ENCODE peak calls at places on chromosomes 3 and 15, in ten cellular contexts. One of them, this sample, is unnamed.

GRCh38 chr3:107431048-107431297 is 53.7 kb downstream of the CCDC54 start:
- DNase-seq in mammary epithelial cell: peak
- DNase-seq in A549: no peak
- DNase-seq in K562: no peak
- DNase-seq in astrocyte of the spinal cord: no peak
- DNase-seq in RWPE1: no peak
- DNase-seq in AG04450: no peak
- DNase-seq in HFF-Myc: no peak
- DNase-seq in fibroblast of mammary gland: no peak
- DNase-seq in neural crest cell: no peak
- DNase-seq in this sample: peak

GRCh38 chr3:105745046-105745445 is 123.8 kb downstream of the CBLB start:
- DNase-seq in HFF-Myc: no peak
- DNase-seq in RWPE1: no peak
- DNase-seq in astrocyte of the spinal cord: no peak
- DNase-seq in K562: no peak
- DNase-seq in mammary epithelial cell: no peak
- DNase-seq in neural crest cell: no peak
- DNase-seq in fibroblast of mammary gland: no peak
- DNase-seq in A549: no peak
- DNase-seq in AG04450: no peak
- DNase-seq in this sample: no peak

GRCh38 chr3:13518516-13519351 is 30.2 kb upstream of the FBLN2 start:
- DNase-seq in A549: no peak
- DNase-seq in K562: no peak
- DNase-seq in astrocyte of the spinal cord: peak
- DNase-seq in RWPE1: no peak
- DNase-seq in HFF-Myc: no peak
- DNase-seq in mammary epithelial cell: no peak
- DNase-seq in neural crest cell: no peak
- DNase-seq in fibroblast of mammary gland: no peak
- DNase-seq in AG04450: no peak
- DNase-seq in this sample: no peak

GRCh38 chr3:36763850-36764703 is at the start of gene DCLK3:
- DNase-seq in fibroblast of mammary gland: no peak
- DNase-seq in RWPE1: no peak
- DNase-seq in K562: no peak
- DNase-seq in HFF-Myc: no peak
- DNase-seq in A549: no peak
- DNase-seq in neural crest cell: peak
- DNase-seq in astrocyte of the spinal cord: no peak
- DNase-seq in mammary epithelial cell: no peak
- DNase-seq in AG04450: no peak
- DNase-seq in this sample: peak

GRCh38 chr3:101036213-101036618 is 43.0 kb upstream of the ABI3BP start:
- DNase-seq in HFF-Myc: peak
- DNase-seq in astrocyte of the spinal cord: peak
- DNase-seq in A549: peak
- DNase-seq in mammary epithelial cell: peak
- DNase-seq in K562: no peak
- DNase-seq in RWPE1: peak
- DNase-seq in fibroblast of mammary gland: peak
- DNase-seq in neural crest cell: no peak
- DNase-seq in AG04450: peak
- DNase-seq in this sample: no peak

GRCh38 chr3:110579841-110580550 is 491.6 kb upstream of the NECTIN3 start:
- DNase-seq in mammary epithelial cell: no peak
- DNase-seq in K562: no peak
- DNase-seq in AG04450: no peak
- DNase-seq in RWPE1: no peak
- DNase-seq in A549: no peak
- DNase-seq in fibroblast of mammary gland: peak
- DNase-seq in neural crest cell: no peak
- DNase-seq in astrocyte of the spinal cord: peak
- DNase-seq in HFF-Myc: no peak
- DNase-seq in this sample: no peak

GRCh38 chr3:73868688-73869315 is 244.1 kb upstream of the PDZRN3 start:
- DNase-seq in RWPE1: peak
- DNase-seq in AG04450: peak
- DNase-seq in A549: peak
- DNase-seq in K562: no peak
- DNase-seq in mammary epithelial cell: peak
- DNase-seq in HFF-Myc: peak
- DNase-seq in fibroblast of mammary gland: peak
- DNase-seq in astrocyte of the spinal cord: peak
- DNase-seq in neural crest cell: peak
- DNase-seq in this sample: peak

GRCh38 chr3:13420817-13421755 is 964 bp upstream of the NUP210 start:
- DNase-seq in A549: no peak
- DNase-seq in AG04450: no peak
- DNase-seq in astrocyte of the spinal cord: no peak
- DNase-seq in RWPE1: no peak
- DNase-seq in neural crest cell: no peak
- DNase-seq in fibroblast of mammary gland: no peak
- DNase-seq in K562: peak
- DNase-seq in HFF-Myc: no peak
- DNase-seq in mammary epithelial cell: no peak
- DNase-seq in this sample: peak

GRCh38 chr3:60081381-60082095 is 1031.7 kb upstream of the CFAP20DC start:
- DNase-seq in RWPE1: no peak
- DNase-seq in A549: no peak
- DNase-seq in fibroblast of mammary gland: no peak
- DNase-seq in mammary epithelial cell: no peak
- DNase-seq in HFF-Myc: no peak
- DNase-seq in AG04450: no peak
- DNase-seq in K562: no peak
- DNase-seq in neural crest cell: no peak
- DNase-seq in astrocyte of the spinal cord: no peak
- DNase-seq in this sample: no peak

GRCh38 chr3:4376499-4376898 is 73.3 kb downstream of the SETMAR start:
- DNase-seq in K562: no peak
- DNase-seq in neural crest cell: no peak
- DNase-seq in A549: no peak
- DNase-seq in RWPE1: no peak
- DNase-seq in fibroblast of mammary gland: peak
- DNase-seq in HFF-Myc: no peak
- DNase-seq in AG04450: no peak
- DNase-seq in mammary epithelial cell: peak
- DNase-seq in astrocyte of the spinal cord: no peak
- DNase-seq in this sample: no peak

GRCh38 chr15:43095708-43096347 is 10.0 kb downstream of the UBR1 start:
- DNase-seq in mammary epithelial cell: peak
- DNase-seq in HFF-Myc: no peak
- DNase-seq in astrocyte of the spinal cord: peak
- DNase-seq in neural crest cell: no peak
- DNase-seq in RWPE1: no peak
- DNase-seq in K562: no peak
- DNase-seq in fibroblast of mammary gland: peak
- DNase-seq in AG04450: no peak
- DNase-seq in A549: no peak
- DNase-seq in this sample: no peak

GRCh38 chr3:111303760-111304159 is 232.1 kb downstream of the NECTIN3 start:
- DNase-seq in RWPE1: no peak
- DNase-seq in K562: no peak
- DNase-seq in neural crest cell: no peak
- DNase-seq in HFF-Myc: no peak
- DNase-seq in mammary epithelial cell: peak
- DNase-seq in A549: no peak
- DNase-seq in astrocyte of the spinal cord: peak
- DNase-seq in fibroblast of mammary gland: peak
- DNase-seq in AG04450: no peak
- DNase-seq in this sample: no peak

GRCh38 chr3:170178631-170179030 is 2.9 kb downstream of the PHC3 start:
- DNase-seq in A549: no peak
- DNase-seq in neural crest cell: no peak
- DNase-seq in AG04450: no peak
- DNase-seq in HFF-Myc: no peak
- DNase-seq in mammary epithelial cell: no peak
- DNase-seq in fibroblast of mammary gland: no peak
- DNase-seq in RWPE1: no peak
- DNase-seq in K562: no peak
- DNase-seq in astrocyte of the spinal cord: no peak
- DNase-seq in this sample: peak

GRCh38 chr3:170179444-170179843 is 2.1 kb downstream of the PHC3 start:
- DNase-seq in neural crest cell: no peak
- DNase-seq in astrocyte of the spinal cord: no peak
- DNase-seq in mammary epithelial cell: no peak
- DNase-seq in HFF-Myc: no peak
- DNase-seq in fibroblast of mammary gland: no peak
- DNase-seq in AG04450: no peak
- DNase-seq in RWPE1: no peak
- DNase-seq in A549: no peak
- DNase-seq in K562: no peak
- DNase-seq in this sample: no peak

GRCh38 chr3:170180107-170180951 is 1.2 kb downstream of the PHC3 start:
- DNase-seq in HFF-Myc: no peak
- DNase-seq in RWPE1: peak
- DNase-seq in astrocyte of the spinal cord: peak
- DNase-seq in A549: peak
- DNase-seq in fibroblast of mammary gland: peak
- DNase-seq in K562: no peak
- DNase-seq in AG04450: no peak
- DNase-seq in neural crest cell: no peak
- DNase-seq in mammary epithelial cell: peak
- DNase-seq in this sample: peak

DNA sequence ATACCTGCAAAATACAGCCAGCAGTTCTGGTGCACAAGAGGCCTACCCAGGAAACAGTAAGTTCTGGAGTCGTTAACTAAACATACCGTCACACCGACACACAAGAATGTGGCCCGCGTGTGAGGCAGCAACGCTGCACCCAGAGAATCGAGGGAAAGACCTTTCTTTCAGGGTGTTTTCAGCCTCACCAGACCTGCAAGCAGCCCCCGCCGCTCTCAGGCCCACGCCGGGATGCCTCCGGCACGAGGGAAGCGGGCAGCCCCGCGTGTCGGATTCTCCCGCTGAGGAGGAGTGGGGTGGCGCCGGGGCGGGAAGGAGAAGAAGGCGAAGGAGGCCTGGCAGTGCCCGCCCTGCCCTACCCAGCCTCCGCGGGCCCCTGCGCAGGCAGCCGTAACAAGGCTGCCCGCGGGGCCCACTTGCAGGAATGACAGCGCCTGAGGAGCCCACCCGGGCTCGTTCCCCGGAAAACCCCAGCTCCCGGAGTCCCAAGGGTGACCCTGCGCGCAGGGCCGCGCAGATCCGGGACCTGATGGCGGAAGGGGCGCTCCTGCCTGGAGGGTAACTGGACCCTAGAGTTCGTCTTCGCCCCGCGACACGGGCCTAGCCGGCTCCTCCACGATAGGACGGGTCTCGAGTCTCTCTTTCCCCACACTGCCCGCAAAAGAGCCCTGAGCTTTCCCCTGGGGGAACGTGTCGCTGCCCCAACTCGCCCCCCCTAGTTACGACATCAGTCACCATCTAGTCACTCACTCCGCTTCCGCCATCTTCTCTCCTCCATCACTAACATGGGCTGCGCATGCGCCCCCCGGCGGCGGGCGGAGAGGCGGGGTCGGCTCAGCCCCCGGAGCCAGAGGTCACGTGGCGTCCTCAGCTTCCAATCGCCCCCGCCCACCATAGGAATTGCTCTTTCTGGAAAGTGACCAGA is at the start of gene PHC3:
- DNase-seq in HFF-Myc: peak
- DNase-seq in mammary epithelial cell: peak
- DNase-seq in K562: peak
- DNase-seq in A549: peak
- DNase-seq in AG04450: peak
- DNase-seq in astrocyte of the spinal cord: peak
- DNase-seq in neural crest cell: peak
- DNase-seq in fibroblast of mammary gland: peak
- DNase-seq in RWPE1: peak
- DNase-seq in this sample: peak
- TF ChIP-seq CTCF in HFF-Myc: no peak
- TF ChIP-seq CTCF in mammary epithelial cell: no peak
- TF ChIP-seq CTCF in K562: no peak
- TF ChIP-seq CTCF in A549: no peak
- TF ChIP-seq CTCF in AG04450: peak
- TF ChIP-seq CTCF in astrocyte of the spinal cord: no peak
- TF ChIP-seq CTCF in neural crest cell: no peak
- TF ChIP-seq CTCF in fibroblast of mammary gland: no peak
- TF ChIP-seq CTCF in RWPE1: no peak
- TF ChIP-seq CTCF in this sample: no peak

DNA sequence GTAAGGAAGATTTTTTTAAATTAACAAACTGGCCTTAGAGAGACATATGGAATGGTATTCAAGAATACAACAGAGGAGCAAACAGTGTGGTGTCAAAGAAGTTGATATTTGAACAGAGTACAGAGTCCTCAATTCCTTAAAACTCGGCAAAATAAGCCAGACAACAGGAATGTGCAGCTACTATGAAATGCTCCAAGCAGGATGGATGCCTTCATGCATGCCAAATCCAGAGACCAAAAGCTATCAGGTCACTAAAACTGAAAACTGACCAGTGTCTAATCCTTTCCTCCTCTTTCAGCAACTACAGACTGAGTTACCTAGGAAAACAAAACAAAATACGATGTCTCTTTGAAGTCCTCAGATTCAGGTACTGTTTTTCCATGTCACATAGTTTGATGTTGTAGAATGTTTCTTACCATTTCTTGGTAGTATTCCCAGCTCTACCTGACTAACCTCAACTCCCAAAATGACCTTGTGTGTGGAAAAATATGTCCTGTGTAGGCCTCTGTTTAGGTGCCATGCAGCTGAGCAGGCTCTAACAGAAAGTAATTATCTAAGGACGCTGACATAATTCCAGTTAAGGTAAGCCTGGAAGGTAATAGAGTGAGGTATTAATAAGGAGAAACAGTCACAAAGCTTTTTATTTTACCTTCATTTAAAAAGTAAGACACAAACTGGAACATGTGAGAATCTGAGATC is 46.9 kb downstream of the TBL1XR1 start:
- DNase-seq in astrocyte of the spinal cord: peak
- DNase-seq in neural crest cell: no peak
- DNase-seq in RWPE1: no peak
- DNase-seq in A549: no peak
- DNase-seq in K562: no peak
- DNase-seq in mammary epithelial cell: no peak
- DNase-seq in HFF-Myc: no peak
- DNase-seq in AG04450: no peak
- DNase-seq in fibroblast of mammary gland: no peak
- DNase-seq in this sample: no peak
- TF ChIP-seq CTCF in astrocyte of the spinal cord: no peak
- TF ChIP-seq CTCF in neural crest cell: no peak
- TF ChIP-seq CTCF in RWPE1: no peak
- TF ChIP-seq CTCF in A549: no peak
- TF ChIP-seq CTCF in K562: no peak
- TF ChIP-seq CTCF in mammary epithelial cell: no peak
- TF ChIP-seq CTCF in HFF-Myc: no peak
- TF ChIP-seq CTCF in AG04450: no peak
- TF ChIP-seq CTCF in fibroblast of mammary gland: no peak
- TF ChIP-seq CTCF in this sample: no peak

GRCh38 chr3:81352867-81353266 is 408.6 kb downstream of the GBE1 start:
- DNase-seq in K562: no peak
- DNase-seq in A549: no peak
- DNase-seq in mammary epithelial cell: peak
- DNase-seq in RWPE1: no peak
- DNase-seq in fibroblast of mammary gland: peak
- DNase-seq in neural crest cell: no peak
- DNase-seq in AG04450: no peak
- DNase-seq in HFF-Myc: no peak
- DNase-seq in astrocyte of the spinal cord: peak
- DNase-seq in this sample: no peak
- TF ChIP-seq CTCF in K562: no peak
- TF ChIP-seq CTCF in A549: no peak
- TF ChIP-seq CTCF in mammary epithelial cell: no peak
- TF ChIP-seq CTCF in RWPE1: no peak
- TF ChIP-seq CTCF in fibroblast of mammary gland: peak
- TF ChIP-seq CTCF in neural crest cell: no peak
- TF ChIP-seq CTCF in AG04450: no peak
- TF ChIP-seq CTCF in HFF-Myc: no peak
- TF ChIP-seq CTCF in astrocyte of the spinal cord: no peak
- TF ChIP-seq CTCF in this sample: no peak

GRCh38 chr15:70754862-70755261 is 8.5 kb downstream of the UACA start:
- DNase-seq in fibroblast of mammary gland: no peak
- DNase-seq in AG04450: no peak
- DNase-seq in neural crest cell: no peak
- DNase-seq in astrocyte of the spinal cord: no peak
- DNase-seq in RWPE1: no peak
- DNase-seq in mammary epithelial cell: no peak
- DNase-seq in K562: no peak
- DNase-seq in A549: no peak
- DNase-seq in HFF-Myc: no peak
- DNase-seq in this sample: no peak
- TF ChIP-seq CTCF in fibroblast of mammary gland: peak
- TF ChIP-seq CTCF in AG04450: peak
- TF ChIP-seq CTCF in neural crest cell: no peak
- TF ChIP-seq CTCF in astrocyte of the spinal cord: no peak
- TF ChIP-seq CTCF in RWPE1: peak
- TF ChIP-seq CTCF in mammary epithelial cell: no peak
- TF ChIP-seq CTCF in K562: no peak
- TF ChIP-seq CTCF in A549: peak
- TF ChIP-seq CTCF in HFF-Myc: no peak
- TF ChIP-seq CTCF in this sample: no peak

This sample was measured in activated CD8-positive, alpha-beta T cell treated with anti-CD3 and anti-CD28 coated beads for 36 hours.